ENCODE peak calls at places on chromosome 1, in five cellular contexts. One of them, this sample, is unnamed.

GRCh38 chr1:45008516-45008915 is 2.6 kb downstream of the HECTD3 start:
- DNase-seq in K562: no peak
- DNase-seq in GM12878: no peak
- DNase-seq in HCT116: no peak
- DNase-seq in H1: no peak
- DNase-seq in this sample: no peak

GRCh38 chr1:157878059-157878458 is 36.5 kb upstream of the CD5L start:
- DNase-seq in K562: peak; percentile 8
- DNase-seq in GM12878: no peak
- DNase-seq in HCT116: peak; percentile 46
- DNase-seq in H1: peak; percentile 10
- DNase-seq in this sample: peak; percentile 13

GRCh38 chr1:55571767-55572166 is 356.6 kb upstream of the USP24 start:
- DNase-seq in K562: no peak
- DNase-seq in GM12878: no peak
- DNase-seq in HCT116: no peak
- DNase-seq in H1: no peak
- DNase-seq in this sample: no peak

GRCh38 chr1:172356620-172357019 is 63.9 kb upstream of the C1orf105 start:
- DNase-seq in K562: no peak
- DNase-seq in GM12878: no peak
- DNase-seq in HCT116: peak; percentile 56
- DNase-seq in H1: no peak
- DNase-seq in this sample: no peak

GRCh38 chr1:234272656-234273312 is 100.5 kb upstream of the COA6 start:
- DNase-seq in K562: no peak
- DNase-seq in GM12878: no peak
- DNase-seq in HCT116: no peak
- DNase-seq in H1: no peak
- DNase-seq in this sample: no peak

GRCh38 chr1:206568779-206569352 is 43.4 kb downstream of the EIF2D start:
- DNase-seq in K562: no peak
- DNase-seq in GM12878: no peak
- DNase-seq in HCT116: no peak
- DNase-seq in H1: no peak
- DNase-seq in this sample: no peak

GRCh38 chr1:87941292-87941946 is 612.7 kb downstream of the LMO4 start:
- DNase-seq in K562: no peak
- DNase-seq in GM12878: no peak
- DNase-seq in HCT116: no peak
- DNase-seq in H1: no peak
- DNase-seq in this sample: no peak

GRCh38 chr1:221849897-221850296 is 108.0 kb upstream of the DUSP10 start:
- DNase-seq in K562: no peak
- DNase-seq in GM12878: no peak
- DNase-seq in HCT116: no peak
- DNase-seq in H1: no peak
- DNase-seq in this sample: no peak

GRCh38 chr1:60936052-60936619 is 146.2 kb upstream of the NFIA start:
- DNase-seq in K562: no peak
- DNase-seq in GM12878: no peak
- DNase-seq in HCT116: no peak
- DNase-seq in H1: no peak
- DNase-seq in this sample: no peak
- TF ChIP-seq JUND in K562: no peak
- TF ChIP-seq JUND in GM12878: no peak
- TF ChIP-seq JUND in HCT116: no peak
- TF ChIP-seq JUND in H1: no peak
- TF ChIP-seq JUND in this sample: no peak

GRCh38 chr1:150909585-150910185 is 16.5 kb upstream of the SETDB1 start:
- DNase-seq in K562: no peak
- DNase-seq in GM12878: no peak
- DNase-seq in HCT116: no peak
- DNase-seq in H1: no peak
- DNase-seq in this sample: no peak

GRCh38 chr1:150906813-150907212 is 19.4 kb upstream of the SETDB1 start:
- DNase-seq in K562: no peak
- DNase-seq in GM12878: no peak
- DNase-seq in HCT116: no peak
- DNase-seq in H1: no peak
- DNase-seq in this sample: no peak

GRCh38 chr1:150917387-150917786 is 8.8 kb upstream of the SETDB1 start:
- DNase-seq in K562: no peak
- DNase-seq in GM12878: no peak
- DNase-seq in HCT116: no peak
- DNase-seq in H1: no peak
- DNase-seq in this sample: no peak

DNA sequence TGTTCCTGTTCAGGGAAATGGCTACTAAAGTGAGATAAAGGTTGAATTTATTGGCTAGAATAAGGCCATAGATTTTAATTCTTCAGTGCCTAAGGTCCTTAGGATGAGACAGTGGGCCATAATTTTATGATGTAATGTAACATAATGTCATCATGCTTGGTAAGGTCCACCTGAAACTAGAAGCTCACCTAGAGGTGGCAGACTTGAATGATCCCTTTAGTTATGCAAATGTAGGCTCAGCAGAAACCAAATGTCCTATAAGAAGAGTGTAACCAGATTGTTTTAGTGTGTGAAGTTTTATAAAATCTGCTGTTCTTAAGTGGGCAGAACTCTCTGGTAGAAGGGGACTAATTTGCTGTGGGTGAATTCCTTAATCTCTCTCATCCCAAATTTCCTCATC is 13.5 kb upstream of the SETDB1 start:
- DNase-seq in K562: no peak
- DNase-seq in GM12878: no peak
- DNase-seq in HCT116: no peak
- DNase-seq in H1: no peak
- DNase-seq in this sample: no peak
- TF ChIP-seq JUND in K562: no peak
- TF ChIP-seq JUND in GM12878: no peak
- TF ChIP-seq JUND in HCT116: no peak
- TF ChIP-seq JUND in H1: no peak
- TF ChIP-seq JUND in this sample: no peak

GRCh38 chr1:58249371-58249728 is 297.2 kb downstream of the OMA1 start:
- DNase-seq in K562: no peak
- DNase-seq in GM12878: no peak
- DNase-seq in HCT116: no peak
- DNase-seq in H1: no peak
- DNase-seq in this sample: no peak
- TF ChIP-seq JUND in K562: no peak
- TF ChIP-seq JUND in GM12878: no peak
- TF ChIP-seq JUND in HCT116: no peak
- TF ChIP-seq JUND in H1: no peak
- TF ChIP-seq JUND in this sample: no peak

DNA sequence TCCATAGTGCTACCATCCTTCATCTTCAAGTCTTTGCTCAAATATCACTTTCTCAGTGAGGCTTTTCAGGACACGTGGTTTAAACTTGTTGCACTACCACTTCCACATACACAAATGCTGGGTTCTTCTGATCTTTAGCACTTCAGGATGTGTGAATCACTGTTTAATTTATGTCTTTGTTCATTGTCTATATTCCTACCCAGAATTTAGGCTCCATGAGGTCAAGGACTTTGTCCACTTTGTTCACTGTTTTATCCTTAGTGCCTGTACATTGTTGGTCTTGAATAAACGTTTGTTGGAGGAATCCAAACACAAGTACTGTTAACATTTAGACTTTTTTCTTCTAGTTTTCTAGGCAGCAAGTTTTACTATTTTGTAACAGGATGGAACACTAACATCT is 42.6 kb upstream of the RALGPS2 start:
- DNase-seq in K562: no peak
- DNase-seq in GM12878: no peak
- DNase-seq in HCT116: no peak
- DNase-seq in H1: no peak
- DNase-seq in this sample: no peak
- TF ChIP-seq JUND in K562: no peak
- TF ChIP-seq JUND in GM12878: no peak
- TF ChIP-seq JUND in HCT116: no peak
- TF ChIP-seq JUND in H1: no peak
- TF ChIP-seq JUND in this sample: no peak

DNA sequence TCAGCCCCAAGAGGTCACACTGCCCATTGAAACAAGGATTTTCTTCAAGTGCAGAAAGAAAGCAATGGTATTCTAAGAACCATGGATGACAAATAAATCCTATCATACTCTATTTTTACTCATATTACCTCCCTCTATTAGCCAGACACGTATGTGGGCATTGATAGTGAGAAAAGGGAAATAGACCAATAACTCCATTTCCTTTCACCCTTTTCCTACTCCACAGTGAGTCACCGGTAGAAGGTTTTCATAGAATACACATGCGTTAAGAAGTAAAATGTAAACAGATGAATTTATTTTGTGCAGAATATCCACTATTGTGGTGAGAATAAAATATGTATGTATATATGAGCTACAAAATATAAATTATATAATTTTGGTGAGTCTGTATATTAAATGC is 568.9 kb upstream of the ADGRL4 start:
- DNase-seq in K562: no peak
- DNase-seq in GM12878: no peak
- DNase-seq in HCT116: no peak
- DNase-seq in H1: no peak
- DNase-seq in this sample: no peak
- TF ChIP-seq JUND in K562: no peak
- TF ChIP-seq JUND in GM12878: no peak
- TF ChIP-seq JUND in HCT116: no peak
- TF ChIP-seq JUND in H1: no peak
- TF ChIP-seq JUND in this sample: no peak

DNA sequence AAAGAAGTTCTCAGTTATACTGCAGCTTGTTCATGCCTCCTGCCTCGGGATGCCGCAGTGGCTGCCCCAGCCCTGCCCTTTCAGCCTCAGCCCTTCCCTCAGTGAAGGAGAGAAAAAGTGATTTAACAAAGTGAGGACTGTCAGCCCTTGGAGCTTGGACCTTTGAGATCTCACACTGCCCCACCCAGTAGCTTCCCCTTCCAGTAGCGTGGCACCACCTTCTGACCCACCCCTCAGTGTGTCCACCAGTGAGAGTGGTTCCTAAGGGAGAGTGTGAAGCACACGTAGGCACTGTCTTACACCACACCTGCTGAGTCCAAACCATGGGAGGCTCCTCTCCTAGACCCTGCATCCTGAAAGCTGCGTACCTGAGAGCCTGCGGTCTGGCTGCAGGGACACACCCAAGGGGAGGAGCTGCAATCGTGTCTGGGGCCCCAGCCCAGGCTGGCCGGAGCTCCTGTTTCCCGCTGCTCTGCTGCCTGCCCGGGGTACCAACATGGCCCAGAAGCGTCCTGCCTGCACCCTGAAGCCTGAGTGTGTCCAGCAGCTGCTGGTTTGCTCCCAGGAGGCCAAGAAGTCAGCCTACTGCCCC is at the start of gene CDA:
- DNase-seq in K562: peak; percentile 48
- DNase-seq in GM12878: no peak
- DNase-seq in HCT116: peak; percentile 81
- DNase-seq in H1: no peak
- DNase-seq in this sample: no peak
- TF ChIP-seq JUND in K562: no peak
- TF ChIP-seq JUND in GM12878: no peak
- TF ChIP-seq JUND in HCT116: no peak
- TF ChIP-seq JUND in H1: no peak
- TF ChIP-seq JUND in this sample: no peak